ENCODE peak calls at places on chromosome 14, in eight cellular contexts. H is lower leg skin, T is AG10803, O is colonic mucosa, X is cardiac muscle cell, W is fibroblast of lung, R is cardiac fibroblast, P is GM06990. E is an unnamed sample.

GRCh38 chr14:73245401-73246325 is 8.4 kb downstream of the PAPLN start:
- DNase-seq in W (no peak), H (peak; percentile 92), R (peak; percentile 48), P (peak; percentile 85), X (peak; percentile 65), T (peak; percentile 44), O (peak; percentile 42), E (peak; percentile 46)

GRCh38 chr14:97712471-97712870 is 915.3 kb downstream of the VRK1 start:
- DNase-seq in R (no peak), P (no peak), W (no peak), H (no peak), T (no peak), O (no peak), X (no peak), E (no peak)

GRCh38 chr14:60002819-60003492 is 83.0 kb downstream of the LRRC9 start:
- DNase-seq in P (no peak), H (peak; percentile 81), W (no peak), X (no peak), O (no peak), R (no peak), T (no peak), E (no peak)

GRCh38 chr14:37452323-37452722 is 142.7 kb downstream of the FOXA1 start:
- DNase-seq in R (no peak), T (no peak), H (no peak), O (no peak), P (no peak), W (no peak), X (no peak), E (no peak)

GRCh38 chr14:102496955-102497744 is 12.4 kb downstream of the ANKRD9 start:
- DNase-seq in X (no peak), R (no peak), P (no peak), T (no peak), O (no peak), H (no peak), W (no peak), E (no peak)

GRCh38 chr14:103679351-103679750 is 35.9 kb downstream of the XRCC3 start:
- DNase-seq in P (peak; percentile 69), O (peak; percentile 38), R (peak; percentile 42), H (no peak), X (peak; percentile 38), W (peak; percentile 31), T (peak; percentile 39), E (peak; percentile 35)

GRCh38 chr14:98578204-98578603 is 693.8 kb downstream of the BCL11B start:
- DNase-seq in P (no peak), O (no peak), T (peak; percentile 23), R (peak; percentile 26), H (no peak), X (no peak), W (no peak), E (peak; percentile 1)

GRCh38 chr14:54574528-54574927 is 7.6 kb downstream of the SAMD4A start:
- DNase-seq in R (no peak), O (no peak), W (no peak), X (peak; percentile 31), T (peak; percentile 75), P (no peak), H (no peak), E (peak; percentile 32)

GRCh38 chr14:34090451-34090850 is 139.6 kb upstream of the EGLN3 start:
- DNase-seq in X (no peak), W (no peak), R (no peak), H (no peak), T (no peak), P (no peak), O (no peak), E (no peak)

GRCh38 chr14:64766430-64767151 is 62.4 kb downstream of the PLEKHG3 start:
- DNase-seq in T (no peak), X (no peak), O (no peak), H (peak; percentile 83), W (no peak), P (no peak), R (no peak), E (no peak)

GRCh38 chr14:20808084-20808483 is 5.4 kb upstream of the RNASE1 start:
- DNase-seq in T (no peak), R (no peak), X (no peak), H (no peak), W (no peak), P (no peak), O (no peak), E (no peak)

GRCh38 chr14:96267916-96268315 is 11.9 kb downstream of the BDKRB1 start:
- DNase-seq in O (no peak), H (no peak), W (no peak), R (no peak), X (no peak), T (no peak), P (no peak), E (peak; percentile 73)

GRCh38 chr14:100826371-100827139 is 637 bp downstream of the MEG3 start:
- DNase-seq in X (no peak), O (no peak), R (no peak), H (no peak), W (no peak), P (no peak), T (peak; percentile 20), E (no peak)

GRCh38 chr14:41146391-41146790 is 460.3 kb upstream of the LRFN5 start:
- DNase-seq in T (no peak), R (no peak), X (no peak), O (no peak), H (no peak), W (no peak), P (no peak), E (no peak)

GRCh38 chr14:103126088-103126872 is 3.0 kb downstream of the TNFAIP2 start:
- DNase-seq in T (no peak), H (no peak), P (no peak), R (no peak), W (no peak), X (no peak), O (peak; percentile 19), E (no peak)

GRCh38 chr14:97120204-97121120 is 323.3 kb downstream of the VRK1 start:
- DNase-seq in P (peak; percentile 10), W (no peak), O (no peak), H (peak; percentile 50), T (no peak), X (no peak), R (no peak), E (no peak)

DNA sequence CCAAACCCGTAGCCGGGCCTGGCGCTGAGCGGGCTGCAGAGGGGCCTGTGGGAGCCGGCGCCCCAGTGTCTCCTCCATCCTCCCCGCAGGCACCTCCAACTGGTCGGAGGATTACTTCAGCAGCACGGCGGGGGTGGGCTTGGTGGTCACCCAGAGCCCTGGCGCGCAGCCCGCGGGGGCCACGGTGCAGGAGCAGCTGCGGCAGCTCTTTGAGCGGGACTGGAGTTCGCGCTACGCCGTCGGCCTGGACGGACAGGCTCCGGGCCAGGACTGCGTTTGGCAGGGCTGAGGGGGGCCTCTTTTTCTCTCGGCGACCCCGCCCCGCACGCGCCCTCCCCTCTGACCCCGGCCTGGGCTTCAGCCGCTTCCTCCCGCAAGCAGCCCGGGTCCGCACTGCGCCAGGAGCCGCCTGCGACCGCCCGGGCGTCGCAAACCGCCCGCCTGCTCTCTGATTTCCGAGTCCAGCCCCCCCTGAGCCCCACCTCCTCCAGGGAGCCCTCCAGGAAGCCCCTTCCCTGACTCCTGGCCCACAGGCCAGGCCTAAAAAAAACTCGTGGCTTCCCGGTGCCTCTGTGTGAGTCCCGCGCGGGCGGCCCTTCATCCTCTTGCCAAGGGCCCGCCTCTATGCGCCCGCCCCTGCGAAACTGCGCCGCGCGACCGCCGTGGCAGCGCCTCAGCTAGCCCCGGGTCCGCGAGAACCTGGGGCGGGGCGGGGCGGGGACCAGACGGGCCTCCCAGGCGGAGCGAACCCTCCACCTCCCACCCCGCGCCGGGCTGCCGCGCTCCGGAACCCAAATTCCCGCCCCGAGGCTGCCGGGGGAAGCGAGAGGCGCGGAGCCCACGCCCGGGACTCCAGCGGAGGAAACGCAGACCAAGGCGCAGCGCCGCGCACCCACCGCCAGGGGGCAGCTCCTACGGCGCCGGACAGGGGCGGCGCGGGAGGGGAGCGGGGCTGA is 8.3 kb downstream of the PLD4 start:
- DNase-seq in X (peak; percentile 89), R (peak; percentile 78), H (peak; percentile 98), P (peak; percentile 77), T (peak; percentile 82), O (peak; percentile 75), W (peak; percentile 79), E (peak; percentile 76)
- H3K4me3 ChIP-seq in X (peak overlapping the region; percentile 38), R (peak overlapping the region; percentile 36), H (peak overlapping the region; percentile 7), P (no peak overlapping the region), T (peak overlapping the region; percentile 58), O (peak overlapping the region; percentile 52), W (peak overlapping the region; percentile 58), E (peak overlapping the region; percentile 35)

GRCh38 chr14:88129306-88130056 is 124.5 kb downstream of the GPR65 start:
- DNase-seq in H (no peak), X (peak; percentile 94), R (peak; percentile 95), P (no peak), W (peak; percentile 7), T (peak; percentile 89), O (no peak), E (peak; percentile 97)
- TF ChIP-seq CTCF in H (no peak), X (peak; percentile 43), R (peak; percentile 6), P (no peak), W (peak; percentile 21), T (peak; percentile 34), O (no peak), E (peak; percentile 34)

DNA sequence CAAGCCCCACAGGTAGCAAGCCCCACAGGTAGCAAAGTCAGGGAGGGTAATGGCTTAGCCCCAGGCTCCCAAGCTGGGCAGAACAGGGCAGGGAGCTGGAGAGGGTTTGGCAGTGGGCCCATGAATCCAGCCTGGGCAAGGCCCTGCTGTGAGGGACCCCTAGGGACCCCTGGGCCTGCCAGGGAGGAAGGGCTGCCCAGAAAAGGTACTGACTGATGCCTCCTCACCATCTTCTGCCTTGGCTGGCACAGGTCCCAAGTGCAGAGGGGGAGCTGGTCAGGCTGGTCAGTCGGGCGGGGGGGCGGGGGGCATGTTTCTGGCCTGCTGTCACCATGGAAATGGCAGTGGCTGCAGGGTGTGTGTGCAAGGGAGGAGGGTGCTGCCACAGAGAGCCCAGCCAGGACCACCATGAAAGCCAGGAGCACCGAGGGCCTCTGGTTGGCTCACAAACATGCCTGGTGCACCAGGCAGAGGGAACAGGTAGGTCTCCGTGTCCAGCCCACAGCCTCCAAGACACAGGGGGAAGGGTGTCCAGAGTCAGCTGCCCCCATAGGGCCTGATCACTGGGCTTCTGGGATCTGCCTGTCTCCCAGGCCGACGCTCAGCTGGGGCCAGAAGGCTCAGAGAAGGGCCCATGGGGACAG is 1.5 kb upstream of the CRIP2 start:
- DNase-seq in O (no peak), W (no peak), T (no peak), P (no peak), X (no peak), H (no peak), R (no peak), E (no peak)
- H3K4me3 ChIP-seq in O (no peak overlapping the region), W (peak overlapping the region; percentile 63), T (peak overlapping the region; percentile 60), P (no peak overlapping the region), X (peak overlapping the region; percentile 71), H (no peak overlapping the region), R (no peak overlapping the region), E (no peak overlapping the region)

DNA sequence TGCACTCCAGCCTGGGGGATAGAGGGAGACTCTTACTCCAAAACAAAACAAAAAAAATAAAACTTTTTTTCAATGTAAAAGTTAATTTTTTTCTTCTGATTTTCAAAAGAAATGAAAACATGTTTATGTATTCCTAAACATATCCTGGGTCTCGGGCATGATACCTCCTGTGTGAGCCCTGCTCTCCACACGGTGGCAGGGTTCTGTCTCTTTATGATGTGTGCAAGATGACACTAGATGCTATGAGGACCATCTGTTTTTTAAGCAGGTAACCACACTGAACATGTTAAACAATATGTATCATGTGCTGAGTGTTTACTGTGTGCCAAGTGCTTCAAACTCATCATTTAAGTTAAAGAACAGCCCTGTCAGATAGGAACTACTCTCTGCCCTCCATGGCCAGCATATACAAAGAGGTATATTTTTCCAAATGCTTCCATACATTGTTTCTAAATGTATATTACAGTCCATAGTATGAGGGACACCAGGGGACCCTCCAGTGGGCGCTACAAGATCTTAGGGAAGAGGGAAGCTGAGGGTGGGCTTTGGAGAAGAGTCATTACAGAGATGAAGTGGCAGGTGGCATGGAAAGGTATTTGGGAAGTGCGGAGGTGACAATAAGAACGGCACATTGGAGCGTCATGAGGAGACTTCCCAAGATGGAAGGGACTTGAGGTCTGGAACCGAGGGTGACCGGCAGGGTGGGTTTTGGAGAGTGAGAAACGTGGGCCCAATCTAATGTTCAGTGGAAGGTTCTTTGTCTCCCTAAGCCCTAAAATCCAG is 28.5 kb downstream of the FOS start:
- DNase-seq in R (peak; percentile 37), X (no peak), O (no peak), W (no peak), H (no peak), T (peak; percentile 16), P (no peak), E (peak; percentile 24)
- TF ChIP-seq CTCF in R (peak; percentile 28), X (peak; percentile 26), O (no peak), W (peak; percentile 10), H (no peak), T (peak; percentile 50), P (peak; percentile 77), E (peak; percentile 21)

E was measured in fibroblast of mammary gland.